ENCODE peak calls at places on chromosomes 5 and 9, in nine cellular contexts. E is uterus, C is neural progenitor cell, X is mesothelial cell of epicardium, F is epithelial cell of esophagus, Z is coronary artery, O is dorsolateral prefrontal cortex, H is tibial artery, I is fibroblast of lung. P is an unnamed sample.

GRCh38 chr5:131488463-131488862 is 146.6 kb downstream of the RAPGEF6 start:
- DNase-seq in E (no peak), C (no peak), X (no peak), F (no peak), Z (no peak), O (no peak), H (no peak), I (peak), P (no peak)

GRCh38 chr5:55039843-55040242 is 15.8 kb downstream of the GZMK start:
- DNase-seq in E (no peak), C (no peak), X (no peak), F (peak), Z (no peak), O (no peak), H (no peak), I (no peak), P (no peak)

GRCh38 chr5:100854594-100854993 is 48.5 kb downstream of the ST8SIA4 start:
- DNase-seq in E (no peak), C (no peak), X (no peak), F (no peak), Z (no peak), O (no peak), H (no peak), I (no peak), P (no peak)

GRCh38 chr5:143652104-143652700 is 159.8 kb upstream of the HMHB1 start:
- DNase-seq in E (no peak), C (no peak), X (no peak), F (peak), Z (no peak), O (no peak), H (no peak), I (no peak), P (no peak)

GRCh38 chr5:117588611-117589010 is 1014.0 kb upstream of the SEMA6A start:
- DNase-seq in E (no peak), C (no peak), X (no peak), F (no peak), Z (no peak), O (no peak), H (no peak), I (peak), P (no peak)

GRCh38 chr5:145429170-145429569 is 406.0 kb downstream of the PRELID2 start:
- DNase-seq in E (no peak), C (no peak), X (no peak), F (no peak), Z (no peak), O (no peak), H (no peak), I (no peak), P (no peak)

GRCh38 chr5:55856511-55857246 is 5.5 kb downstream of the IL31RA start:
- DNase-seq in E (no peak), C (no peak), X (no peak), F (no peak), Z (no peak), O (no peak), H (no peak), I (no peak), P (no peak)

GRCh38 chr5:136080113-136080482 is 51.3 kb downstream of the TGFBI start:
- DNase-seq in E (no peak), C (peak), X (no peak), F (peak), Z (no peak), O (no peak), H (no peak), I (no peak), P (no peak)

GRCh38 chr5:139760066-139761056 is 35.2 kb upstream of the PSD2 start:
- DNase-seq in E (no peak), C (no peak), X (no peak), F (peak), Z (no peak), O (peak), H (no peak), I (no peak), P (no peak)

GRCh38 chr9:104868687-104869404 is 59.1 kb downstream of the ABCA1 start:
- DNase-seq in E (peak), C (peak), X (peak), F (peak), Z (peak), O (peak), H (peak), I (peak), P (peak)

GRCh38 chr5:77194762-77195161 is 15.7 kb upstream of the PDE8B start:
- DNase-seq in E (no peak), C (no peak), X (no peak), F (no peak), Z (no peak), O (no peak), H (no peak), I (no peak), P (no peak)
- TF ChIP-seq CTCF in E (no peak), C (no peak), X (no peak), F (no peak), Z (no peak), O (no peak), H (no peak), I (no peak), P (no peak)

DNA sequence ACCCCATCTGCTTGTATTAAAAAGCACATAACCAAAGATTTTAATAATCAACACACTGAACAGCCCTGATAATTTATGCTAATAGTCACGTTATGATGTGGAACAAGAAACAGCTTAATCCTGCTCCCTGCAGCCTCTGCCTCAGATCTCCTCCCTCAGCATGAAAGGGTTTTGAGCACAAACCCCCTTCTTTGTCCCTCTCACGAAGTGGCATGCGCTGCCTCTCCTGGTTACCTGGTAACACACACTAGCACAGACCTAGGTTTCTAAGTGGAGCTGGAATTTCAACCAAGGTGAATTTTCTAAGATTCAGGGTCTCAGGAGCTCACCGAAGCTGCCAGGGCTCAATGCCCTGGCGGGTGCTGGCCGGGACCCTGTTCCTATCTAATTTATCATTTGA is 5.0 kb downstream of the IGFBPL1 start:
- DNase-seq in E (no peak), C (peak), X (no peak), F (no peak), Z (no peak), O (no peak), H (no peak), I (no peak), P (no peak)
- TF ChIP-seq CTCF in E (no peak), C (no peak), X (no peak), F (no peak), Z (no peak), O (no peak), H (no peak), I (no peak), P (no peak)

GRCh38 chr5:172911628-172911880 is 47.7 kb upstream of the RPL26L1 start:
- DNase-seq in E (no peak), C (no peak), X (no peak), F (no peak), Z (no peak), O (no peak), H (no peak), I (peak), P (no peak)

GRCh38 chr5:172909931-172910502 is 49.2 kb upstream of the RPL26L1 start:
- DNase-seq in E (no peak), C (no peak), X (no peak), F (no peak), Z (no peak), O (no peak), H (no peak), I (peak), P (no peak)

GRCh38 chr5:172911976-172912375 is 47.2 kb upstream of the RPL26L1 start:
- DNase-seq in E (no peak), C (no peak), X (no peak), F (no peak), Z (no peak), O (no peak), H (no peak), I (no peak), P (no peak)

GRCh38 chr5:172913117-172913850 is 45.9 kb upstream of the RPL26L1 start:
- DNase-seq in E (no peak), C (no peak), X (no peak), F (no peak), Z (no peak), O (no peak), H (no peak), I (no peak), P (no peak)

DNA sequence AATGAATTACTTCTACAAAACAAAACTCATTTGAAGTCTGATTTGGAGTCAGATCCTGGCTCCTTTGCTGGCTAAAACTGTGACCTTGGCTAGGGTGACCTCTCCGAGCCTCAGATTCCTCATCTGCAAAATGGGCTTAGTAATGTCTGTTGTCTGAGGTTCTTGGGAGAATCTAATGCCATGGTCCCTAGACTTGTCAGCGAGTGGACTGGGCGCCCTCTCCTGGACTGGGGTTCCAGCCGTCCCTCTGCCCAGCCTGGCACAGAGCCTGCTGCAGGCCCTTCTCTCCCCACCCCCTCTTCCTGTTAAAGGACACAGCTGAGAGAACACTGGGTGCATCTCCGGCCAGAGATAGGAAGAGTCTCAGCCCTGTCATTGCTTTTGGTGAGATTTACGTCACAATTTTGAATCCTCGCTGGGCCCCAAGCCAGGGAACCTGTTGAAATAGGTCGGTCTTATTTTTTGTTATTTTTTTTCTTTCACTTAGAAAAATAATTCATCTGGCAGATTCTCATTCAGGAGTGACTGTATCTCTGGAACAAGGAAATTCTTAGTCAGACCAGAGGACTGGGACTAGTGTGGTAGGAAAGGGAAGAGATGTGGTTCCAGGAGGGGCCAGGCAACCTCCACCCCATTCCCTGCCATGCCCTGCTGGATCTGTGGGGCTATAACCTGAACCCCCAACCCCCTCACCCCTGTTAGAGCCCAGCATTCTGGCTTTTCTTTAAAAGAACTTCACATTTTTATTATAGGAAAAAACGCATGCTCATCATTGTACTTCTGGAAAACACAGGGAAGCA is 48.2 kb upstream of the RPL26L1 start:
- DNase-seq in E (peak), C (peak), X (no peak), F (no peak), Z (peak), O (peak), H (peak), I (peak), P (no peak)
- TF ChIP-seq CTCF in E (peak), C (peak), X (no peak), F (peak), Z (no peak), O (no peak), H (no peak), I (peak), P (peak)

DNA sequence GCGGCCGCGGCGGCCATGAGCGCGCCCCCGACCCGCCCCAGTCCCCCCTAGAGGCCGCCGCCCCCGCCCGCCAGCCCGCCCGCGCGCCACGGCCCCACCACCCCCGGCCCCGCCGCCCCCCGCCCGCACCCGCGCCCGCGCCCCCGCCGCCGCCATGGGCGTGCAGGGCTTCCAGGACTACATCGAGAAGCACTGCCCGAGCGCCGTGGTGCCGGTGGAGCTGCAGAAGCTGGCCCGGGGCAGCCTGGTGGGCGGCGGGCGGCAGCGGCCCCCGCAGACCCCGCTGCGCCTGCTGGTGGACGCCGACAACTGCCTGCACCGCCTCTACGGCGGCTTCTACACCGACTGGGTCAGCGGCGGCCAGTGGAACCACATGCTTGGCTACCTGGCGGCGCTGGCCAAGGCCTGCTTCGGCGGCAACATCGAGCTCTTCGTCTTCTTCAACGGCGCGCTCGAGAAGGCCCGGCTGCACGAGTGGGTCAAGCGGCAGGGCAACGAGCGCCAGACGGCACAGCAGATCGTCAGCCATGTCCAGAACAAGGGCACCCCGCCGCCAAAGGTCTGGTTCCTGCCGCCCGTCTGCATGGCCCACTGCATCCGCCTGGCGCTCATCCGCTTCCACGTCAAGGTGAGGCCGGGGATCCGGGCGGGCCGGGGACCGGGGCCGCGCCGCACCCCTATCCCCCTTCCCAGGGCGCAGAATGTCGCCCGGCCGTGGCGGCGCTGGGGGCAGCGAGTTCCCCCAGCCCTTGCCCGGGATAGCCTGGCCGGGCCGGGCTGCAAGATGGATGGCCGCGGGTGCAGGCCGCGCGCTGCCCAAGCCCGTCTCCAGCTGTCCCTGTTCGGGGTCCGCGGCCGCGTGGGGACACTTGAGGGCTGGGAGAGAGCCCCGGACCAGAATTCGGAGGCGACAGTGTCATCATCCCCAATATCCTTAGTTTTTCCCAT is 551 bp downstream of the FAM120A start:
- DNase-seq in E (peak), C (peak), X (peak), F (peak), Z (peak), O (peak), H (peak), I (peak), P (peak)
- TF ChIP-seq CTCF in E (peak), C (peak), X (peak), F (no peak), Z (no peak), O (no peak), H (peak), I (no peak), P (peak)

GRCh38 chr5:112492291-112492690 is 73.2 kb upstream of the EPB41L4A start:
- DNase-seq in E (no peak), C (peak), X (no peak), F (peak), Z (no peak), O (peak), H (no peak), I (peak), P (no peak)

GRCh38 chr5:112485802-112486427 is 66.8 kb upstream of the EPB41L4A start:
- DNase-seq in E (no peak), C (no peak), X (no peak), F (peak), Z (no peak), O (no peak), H (no peak), I (no peak), P (no peak)

DNA sequence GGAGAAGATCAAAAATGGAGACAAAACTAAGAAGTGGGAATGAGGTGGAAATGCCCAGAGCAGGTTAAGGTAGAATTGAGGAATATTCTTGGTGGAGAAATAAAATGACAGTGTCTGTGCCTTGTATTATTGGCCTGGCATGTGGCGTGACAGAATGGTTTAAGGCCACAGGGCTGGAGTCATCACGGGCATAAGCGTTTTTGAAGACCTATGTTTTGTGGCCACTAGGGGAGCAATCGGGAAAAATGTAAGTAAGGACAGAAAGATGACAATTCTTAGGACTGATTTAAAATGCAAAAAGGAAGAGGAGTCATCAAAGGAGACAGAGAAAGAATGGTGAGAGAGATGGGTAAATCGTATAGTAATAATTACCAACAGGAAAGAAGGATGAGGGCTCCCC is 72.2 kb upstream of the EPB41L4A start:
- DNase-seq in E (no peak), C (peak), X (no peak), F (peak), Z (no peak), O (no peak), H (no peak), I (no peak), P (no peak)
- TF ChIP-seq CTCF in E (no peak), C (peak), X (peak), F (peak), Z (no peak), O (no peak), H (no peak), I (peak), P (peak)

GRCh38 chr5:41157272-41157671 is 56.1 kb downstream of the C6 start:
- DNase-seq in E (no peak), C (no peak), X (no peak), F (no peak), Z (no peak), O (no peak), H (no peak), I (peak), P (no peak)
- TF ChIP-seq CTCF in E (no peak), C (no peak), X (no peak), F (no peak), Z (no peak), O (no peak), H (no peak), I (no peak), P (no peak)

P was measured in type B pancreatic cell.